ENCODE peak calls at places on chromosome 9, in nine cellular contexts. I is DND-41, T is lower lobe of right lung, V is coronary artery, B is heart right ventricle, D is endothelial cell, H is mammary epithelial cell, J is colonic mucosa, Q is brain microvascular endothelial cell. F is an unnamed sample.

GRCh38 chr9:8679405-8679951 is 879.9 kb upstream of the DMAC1 start:
- DNase-seq in I (no peak), T (no peak), V (no peak), B (no peak), D (no peak), H (no peak), J (no peak), Q (peak; percentile 10), F (no peak)

GRCh38 chr9:16964228-16964627 is 93.8 kb upstream of the BNC2 start:
- DNase-seq in I (no peak), T (no peak), V (no peak), B (no peak), D (no peak), H (peak; percentile 62), J (no peak), Q (peak; percentile 95), F (no peak)

GRCh38 chr9:129776566-129776937 is 23.7 kb upstream of the PTGES start:
- DNase-seq in I (no peak), T (no peak), V (no peak), B (peak; percentile 41), D (no peak), H (no peak), J (no peak), Q (peak; percentile 44), F (no peak)

GRCh38 chr9:127279717-127280285 is 15.2 kb downstream of the GARNL3 start:
- DNase-seq in I (no peak), T (no peak), V (no peak), B (no peak), D (no peak), H (no peak), J (no peak), Q (no peak), F (no peak)

GRCh38 chr9:73370053-73370452 is 218.4 kb downstream of the ANXA1 start:
- DNase-seq in I (peak; percentile 39), T (no peak), V (no peak), B (no peak), D (no peak), H (peak; percentile 47), J (no peak), Q (no peak), F (no peak)

GRCh38 chr9:34158362-34158869 is 20.4 kb upstream of the UBAP1 start:
- DNase-seq in I (no peak), T (peak; percentile 73), V (no peak), B (no peak), D (no peak), H (peak; percentile 96), J (no peak), Q (peak; percentile 69), F (no peak)

GRCh38 chr9:137031904-137032639 is at the start of gene FUT7:
- DNase-seq in I (peak; percentile 43), T (no peak), V (no peak), B (no peak), D (no peak), H (no peak), J (peak; percentile 34), Q (no peak), F (no peak)

GRCh38 chr9:95104966-95105365 is 212.5 kb downstream of the FANCC start:
- DNase-seq in I (no peak), T (peak; percentile 47), V (no peak), B (no peak), D (no peak), H (no peak), J (no peak), Q (no peak), F (no peak)

GRCh38 chr9:2478421-2478820 is 143.2 kb upstream of the VLDLR start:
- DNase-seq in I (no peak), T (no peak), V (no peak), B (no peak), D (no peak), H (no peak), J (no peak), Q (no peak), F (no peak)

GRCh38 chr9:91427873-91428272 is 4.2 kb upstream of the NFIL3 start:
- DNase-seq in I (no peak), T (no peak), V (no peak), B (no peak), D (no peak), H (peak; percentile 77), J (no peak), Q (peak; percentile 43), F (no peak)

GRCh38 chr9:133750927-133751649 is 12.9 kb upstream of the SARDH start:
- DNase-seq in I (no peak), T (no peak), V (peak; percentile 64), B (no peak), D (no peak), H (no peak), J (no peak), Q (no peak), F (no peak)

GRCh38 chr9:81777514-81777913 is 88.2 kb upstream of the TLE1 start:
- DNase-seq in I (no peak), T (no peak), V (no peak), B (no peak), D (no peak), H (no peak), J (no peak), Q (no peak), F (no peak)

GRCh38 chr9:21029661-21030060 is 1.8 kb downstream of the HACD4 start:
- DNase-seq in I (no peak), T (no peak), V (no peak), B (no peak), D (no peak), H (no peak), J (no peak), Q (no peak), F (no peak)

GRCh38 chr9:99867536-99867935 is 38.9 kb upstream of the STX17 start:
- DNase-seq in I (no peak), T (no peak), V (no peak), B (no peak), D (no peak), H (no peak), J (no peak), Q (no peak), F (no peak)

GRCh38 chr9:129012343-129012742 is 15.8 kb downstream of the SH3GLB2 start:
- DNase-seq in I (no peak), T (no peak), V (no peak), B (no peak), D (no peak), H (no peak), J (no peak), Q (no peak), F (no peak)

GRCh38 chr9:124248066-124248465 is 9.7 kb upstream of the NEK6 start:
- DNase-seq in I (no peak), T (no peak), V (no peak), B (no peak), D (no peak), H (no peak), J (no peak), Q (no peak), F (no peak)

GRCh38 chr9:16484178-16484577 is 386.3 kb downstream of the BNC2 start:
- DNase-seq in I (no peak), T (no peak), V (no peak), B (no peak), D (no peak), H (no peak), J (no peak), Q (no peak), F (no peak)

GRCh38 chr9:73239868-73240267 is 88.2 kb downstream of the ANXA1 start:
- DNase-seq in I (no peak), T (no peak), V (no peak), B (no peak), D (no peak), H (peak; percentile 20), J (no peak), Q (no peak), F (no peak)

GRCh38 chr9:5430912-5431311 is 6.8 kb downstream of the PLGRKT start:
- DNase-seq in I (no peak), T (no peak), V (no peak), B (no peak), D (no peak), H (no peak), J (no peak), Q (no peak), F (no peak)

DNA sequence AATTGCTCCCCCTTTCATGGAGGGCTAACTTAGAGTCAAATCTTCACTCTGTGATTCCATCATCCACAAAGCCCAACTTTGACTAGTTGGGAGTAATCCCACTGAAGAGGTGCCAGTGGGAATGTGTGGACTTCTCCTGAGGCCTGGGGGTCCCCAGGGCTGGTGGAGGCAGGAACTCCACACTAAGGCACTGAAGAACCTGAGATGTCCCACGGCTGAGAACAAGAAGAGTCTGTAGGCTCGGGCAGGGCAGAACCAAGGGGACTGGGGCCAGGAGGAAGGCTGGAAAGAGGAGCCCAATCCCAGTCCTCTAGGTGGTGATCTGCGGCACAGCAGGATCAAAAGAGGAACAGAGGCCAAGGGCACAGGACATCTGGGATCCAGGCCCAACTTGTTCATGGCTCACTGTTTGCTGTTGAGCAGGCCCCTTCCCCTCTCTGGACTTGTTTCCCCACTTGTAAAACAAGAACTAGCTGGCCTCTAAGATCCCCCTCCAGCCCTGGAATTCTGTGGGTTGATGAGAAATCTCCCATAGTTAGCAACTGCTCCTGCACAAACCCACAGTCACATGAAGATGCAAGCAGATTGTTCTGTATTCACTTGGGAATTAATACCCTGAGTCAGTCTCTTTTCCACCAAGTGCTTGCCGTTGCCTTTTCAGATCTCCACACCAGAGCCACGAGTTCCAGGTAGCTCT is 32.7 kb upstream of the ALDH1B1 start:
- DNase-seq in I (no peak), T (no peak), V (peak; percentile 29), B (no peak), D (no peak), H (no peak), J (no peak), Q (peak; percentile 18), F (no peak)
- TF ChIP-seq CTCF in I (no peak), T (no peak), V (no peak), B (no peak), D (no peak), H (no peak), J (no peak), Q (no peak), F (no peak)

GRCh38 chr9:19050637-19051591 is 1.7 kb downstream of the RRAGA start:
- DNase-seq in I (no peak), T (no peak), V (no peak), B (no peak), D (no peak), H (no peak), J (no peak), Q (no peak), F (no peak)

GRCh38 chr9:19049872-19050636 is 827 bp downstream of the RRAGA start:
- DNase-seq in I (peak; percentile 17), T (no peak), V (no peak), B (no peak), D (peak; percentile 4), H (peak; percentile 36), J (peak; percentile 45), Q (peak; percentile 27), F (no peak)

GRCh38 chr9:19048966-19049871 is at the start of gene RRAGA:
- DNase-seq in I (peak; percentile 94), T (peak; percentile 95), V (peak; percentile 95), B (peak; percentile 95), D (peak; percentile 95), H (peak; percentile 97), J (peak; percentile 95), Q (peak; percentile 96), F (peak; percentile 94)
- TF ChIP-seq CTCF in I (peak; percentile 84), T (peak; percentile 82), V (peak; percentile 88), B (peak; percentile 79), D (peak; percentile 94), H (peak; percentile 67), J (peak; percentile 75), Q (peak; percentile 89), F (peak; percentile 69)

GRCh38 chr9:37056086-37056485 is 22.0 kb upstream of the PAX5 start:
- DNase-seq in I (no peak), T (no peak), V (no peak), B (no peak), D (no peak), H (no peak), J (no peak), Q (no peak), F (no peak)
- TF ChIP-seq CTCF in I (no peak), T (no peak), V (no peak), B (no peak), D (no peak), H (no peak), J (no peak), Q (no peak), F (no peak)

GRCh38 chr9:107239474-107239873 is 43.6 kb upstream of the RAD23B start:
- DNase-seq in I (no peak), T (no peak), V (no peak), B (no peak), D (no peak), H (peak; percentile 58), J (no peak), Q (no peak), F (no peak)
- TF ChIP-seq CTCF in I (no peak), T (peak; percentile 43), V (no peak), B (peak; percentile 47), D (no peak), H (peak; percentile 51), J (peak; percentile 19), Q (peak; percentile 47), F (peak; percentile 21)